ENCODE peak calls at places on chromosomes 6 and 20, in five cellular contexts. M is neural crest cell; E is HFFc6; C is psoas muscle; N is CD4-positive, alpha-beta T cell. A is an unnamed sample.

GRCh38 chr20:64146301-64146935 is 17.8 kb upstream of the MYT1 start:
- DNase-seq in M (no peak), E (no peak), C (no peak), N (no peak), A (no peak)

GRCh38 chr6:119174085-119174445 is 95.6 kb upstream of the FAM184A start:
- DNase-seq in M (no peak), E (no peak), C (no peak), N (no peak), A (no peak)

GRCh38 chr20:49754596-49754995 is 40.9 kb upstream of the B4GALT5 start:
- DNase-seq in M (no peak), E (no peak), C (no peak), N (no peak), A (no peak)

GRCh38 chr6:40302856-40303449 is 284.2 kb downstream of the LRFN2 start:
- DNase-seq in M (no peak), E (no peak), C (no peak), N (no peak), A (no peak)

GRCh38 chr20:44993343-44993742 is 27.0 kb downstream of the STK4 start:
- DNase-seq in M (no peak), E (no peak), C (no peak), N (no peak), A (peak)

GRCh38 chr20:14879020-14879697 is 541.7 kb upstream of the FLRT3 start:
- DNase-seq in M (no peak), E (no peak), C (no peak), N (no peak), A (peak)

GRCh38 chr6:28423546-28423945 is 19.7 kb downstream of the ZSCAN23 start:
- DNase-seq in M (no peak), E (no peak), C (no peak), N (no peak), A (no peak)

GRCh38 chr6:6734463-6735455 is 146.2 kb downstream of the LY86 start:
- DNase-seq in M (no peak), E (no peak), C (no peak), N (no peak), A (peak)

GRCh38 chr6:143806282-143807102 is 36.6 kb upstream of the LTV1 start:
- DNase-seq in M (no peak), E (peak), C (no peak), N (no peak), A (peak)

GRCh38 chr6:118896339-118897136 is 2.6 kb downstream of the ASF1A start:
- DNase-seq in M (no peak), E (peak), C (no peak), N (no peak), A (peak)

GRCh38 chr6:29961966-29962365 is 19.6 kb downstream of the HLA-A start:
- DNase-seq in M (no peak), E (no peak), C (peak), N (no peak), A (no peak)

GRCh38 chr6:11224252-11224965 is 8.1 kb downstream of the NEDD9 start:
- DNase-seq in M (no peak), E (peak), C (no peak), N (peak), A (peak)

GRCh38 chr20:1005452-1006027 is 3.4 kb upstream of the RSPO4 start:
- DNase-seq in M (no peak), E (peak), C (no peak), N (no peak), A (peak)

GRCh38 chr6:136438445-136438844 is 111.8 kb downstream of the MAP7 start:
- DNase-seq in M (no peak), E (no peak), C (no peak), N (no peak), A (no peak)

GRCh38 chr6:21752054-21752811 is 158.7 kb downstream of the SOX4 start:
- DNase-seq in M (no peak), E (peak), C (no peak), N (no peak), A (peak)

GRCh38 chr6:8743146-8743745 is 307.9 kb upstream of the SLC35B3 start:
- DNase-seq in M (no peak), E (no peak), C (no peak), N (no peak), A (no peak)

GRCh38 chr6:5094327-5094726 is 9.2 kb downstream of the PPP1R3G start:
- DNase-seq in M (no peak), E (peak), C (no peak), N (no peak), A (peak)

GRCh38 chr6:62612526-62612925 is 326.5 kb upstream of the KHDRBS2 start:
- DNase-seq in M (no peak), E (no peak), C (no peak), N (no peak), A (no peak)

GRCh38 chr20:57661201-57662027 is 41.2 kb upstream of the ZBP1 start:
- DNase-seq in M (no peak), E (no peak), C (peak), N (no peak), A (no peak)

GRCh38 chr6:71466362-71466761 is 177.8 kb downstream of the OGFRL1 start:
- DNase-seq in M (no peak), E (no peak), C (no peak), N (no peak), A (no peak)

GRCh38 chr20:1440024-1440423 is 26.6 kb downstream of the NSFL1C start:
- DNase-seq in M (no peak), E (peak), C (no peak), N (no peak), A (no peak)

GRCh38 chr6:35243386-35243958 is 16.1 kb upstream of the ZNF76 start:
- DNase-seq in M (no peak), E (no peak), C (no peak), N (no peak), A (no peak)

GRCh38 chr6:32117461-32117860 is 8.3 kb upstream of the TNXB start:
- DNase-seq in M (no peak), E (no peak), C (no peak), N (no peak), A (no peak)

GRCh38 chr6:29705389-29706231 is 17.6 kb upstream of the HLA-F start:
- DNase-seq in M (no peak), E (peak), C (no peak), N (no peak), A (peak)

DNA sequence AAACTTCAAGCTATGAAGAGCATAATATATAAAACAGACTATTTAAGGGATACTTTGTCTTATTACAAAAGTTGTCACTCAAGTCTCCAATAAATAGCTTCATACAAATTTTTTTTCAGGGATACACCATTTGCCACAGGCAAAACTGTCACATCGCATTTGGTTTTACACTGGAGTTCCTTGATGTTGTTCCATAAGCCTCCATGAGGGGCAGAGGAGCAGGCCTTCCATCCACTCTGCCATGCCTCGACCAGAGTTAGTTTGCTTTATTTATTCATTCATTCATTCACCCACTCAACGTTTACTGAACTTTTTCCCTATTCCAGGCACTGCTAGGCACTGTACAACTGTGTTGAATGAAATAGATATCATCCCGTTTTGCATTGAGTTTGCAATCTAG is 246.6 kb downstream of the PHF3 start:
- DNase-seq in M (no peak), E (no peak), C (no peak), N (no peak), A (no peak)
- TF ChIP-seq CTCF in M (peak), E (peak), C (peak), N (no peak), A (no peak)

GRCh38 chr6:111291334-111291705 is 191.7 kb downstream of the REV3L start:
- DNase-seq in M (no peak), E (no peak), C (no peak), N (no peak), A (no peak)

GRCh38 chr6:111291860-111292259 is 191.2 kb downstream of the REV3L start:
- DNase-seq in M (no peak), E (no peak), C (no peak), N (no peak), A (peak)

GRCh38 chr6:111297776-111298175 is 185.2 kb downstream of the REV3L start:
- DNase-seq in M (no peak), E (no peak), C (no peak), N (no peak), A (no peak)

GRCh38 chr6:111294374-111294967 is 188.5 kb downstream of the REV3L start:
- DNase-seq in M (no peak), E (no peak), C (no peak), N (no peak), A (no peak)
- TF ChIP-seq CTCF in M (no peak), E (no peak), C (no peak), N (no peak), A (no peak)

DNA sequence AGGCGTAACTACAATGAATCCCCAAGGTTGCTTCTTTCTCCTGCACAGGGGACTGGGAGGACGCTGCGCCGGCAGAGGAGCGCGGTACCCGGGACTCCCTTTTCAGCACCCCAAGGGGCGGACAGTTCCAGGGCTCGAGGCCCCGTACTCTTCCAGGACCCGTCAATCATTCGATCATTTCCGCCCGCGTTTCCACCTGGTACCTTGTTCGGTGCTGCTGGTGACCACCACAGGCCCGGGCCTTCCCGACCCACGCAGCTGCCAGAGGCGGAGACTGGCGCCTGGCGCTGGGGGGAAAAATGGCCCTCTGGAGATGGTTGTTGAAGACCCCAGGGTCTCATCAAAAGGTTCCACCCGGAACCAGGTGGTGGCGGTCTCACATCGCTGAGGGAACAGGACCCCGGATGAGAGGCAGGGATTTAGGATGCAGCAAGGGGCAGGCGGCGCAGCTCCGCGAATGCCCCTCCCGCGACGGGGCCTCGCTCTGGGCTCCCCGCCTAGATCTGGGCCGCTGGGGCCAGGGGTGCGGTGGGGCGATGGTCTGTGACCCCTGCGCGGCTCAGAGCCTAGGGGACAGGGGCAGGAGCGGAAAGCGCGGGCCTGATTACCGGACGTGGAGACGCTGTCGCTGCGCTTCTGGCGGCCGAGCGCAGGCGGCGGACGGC is 744 bp downstream of the VSX1 start:
- DNase-seq in M (peak), E (no peak), C (peak), N (peak), A (no peak)
- TF ChIP-seq CTCF in M (peak), E (no peak), C (no peak), N (no peak), A (no peak)

DNA sequence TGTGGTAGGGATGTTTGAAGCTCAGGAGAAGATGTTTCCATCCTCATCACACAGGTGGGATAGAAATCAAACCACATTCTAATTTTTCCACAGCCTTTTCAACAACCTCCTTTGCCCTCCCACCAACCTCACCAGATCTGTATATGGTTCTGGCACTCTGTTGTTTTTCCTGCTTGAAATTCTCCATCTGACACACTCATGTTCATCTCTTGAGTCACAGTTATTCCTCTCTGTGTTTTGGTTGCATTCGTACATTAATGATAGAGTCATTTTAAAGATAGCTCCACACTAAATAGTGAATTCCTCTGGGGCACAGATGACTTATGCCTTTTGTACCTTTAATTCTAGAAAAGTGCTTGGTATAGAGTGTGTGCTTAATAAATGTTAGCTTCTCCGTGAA is 1.4 kb upstream of the GCLC start:
- DNase-seq in M (no peak), E (peak), C (no peak), N (no peak), A (peak)
- TF ChIP-seq CTCF in M (no peak), E (no peak), C (no peak), N (no peak), A (no peak)

GRCh38 chr20:31862157-31862470 is 8.2 kb downstream of the DUSP15 start:
- DNase-seq in M (no peak), E (no peak), C (no peak), N (no peak), A (no peak)

GRCh38 chr20:31864521-31865400 is 5.6 kb downstream of the DUSP15 start:
- DNase-seq in M (no peak), E (no peak), C (no peak), N (no peak), A (no peak)

GRCh38 chr20:31861346-31862156 is 8.8 kb downstream of the DUSP15 start:
- DNase-seq in M (peak), E (no peak), C (peak), N (peak), A (no peak)

GRCh38 chr20:31862506-31862905 is 7.8 kb downstream of the DUSP15 start:
- DNase-seq in M (no peak), E (no peak), C (no peak), N (no peak), A (no peak)

GRCh38 chr20:31863296-31864085 is 6.8 kb downstream of the DUSP15 start:
- DNase-seq in M (no peak), E (no peak), C (no peak), N (no peak), A (no peak)
- TF ChIP-seq CTCF in M (no peak), E (no peak), C (no peak), N (no peak), A (no peak)

DNA sequence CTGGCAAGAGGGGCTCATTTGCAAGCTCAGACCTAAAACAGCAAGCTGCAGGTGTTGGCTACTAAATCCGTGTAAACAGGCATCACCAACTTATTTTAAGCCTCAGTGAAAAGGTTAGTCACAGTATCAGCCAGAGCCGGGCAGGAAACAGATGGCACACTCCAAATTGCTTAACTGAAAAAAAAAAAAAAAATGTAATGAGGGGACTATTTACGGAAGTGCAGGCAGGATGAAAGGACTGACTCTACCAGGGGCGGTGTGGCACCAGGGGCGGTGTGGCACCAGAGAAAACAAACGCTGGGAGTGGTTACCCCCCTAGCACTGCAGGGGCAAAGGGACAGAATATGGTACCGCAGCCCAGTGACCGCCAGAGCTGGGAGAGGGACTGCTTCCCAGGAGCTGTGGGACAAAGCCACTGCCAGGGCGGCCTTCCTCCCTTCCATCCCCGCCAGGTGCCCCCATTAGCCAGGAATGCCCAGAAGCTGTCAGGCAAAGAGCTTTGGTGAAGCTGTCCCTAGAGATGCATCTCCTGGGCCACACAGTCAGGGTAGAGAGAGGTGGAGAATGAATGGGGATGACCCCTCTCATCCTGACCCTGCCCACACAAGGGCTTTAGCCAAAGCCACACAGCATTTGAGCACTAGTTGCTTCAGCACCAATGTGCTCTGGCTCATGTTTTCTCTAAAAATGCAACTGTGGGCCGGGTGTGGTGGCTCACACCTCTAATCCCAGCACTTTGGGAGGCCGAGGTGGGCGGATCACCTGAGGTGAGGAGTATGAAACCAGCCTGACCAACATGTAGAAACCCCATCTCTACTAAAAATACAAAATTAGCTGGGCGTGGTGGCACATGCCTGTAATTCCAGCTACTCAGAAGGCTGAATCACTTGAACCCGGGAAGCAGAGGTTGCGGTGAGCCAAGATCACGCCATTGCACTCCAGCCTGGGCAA is 39.6 kb upstream of the GFOD1 start:
- DNase-seq in M (no peak), E (no peak), C (peak), N (no peak), A (peak)
- TF ChIP-seq CTCF in M (no peak), E (no peak), C (no peak), N (no peak), A (no peak)

GRCh38 chr20:61974357-61974665 is 91.4 kb downstream of the TAF4 start:
- DNase-seq in M (no peak), E (no peak), C (no peak), N (no peak), A (no peak)

GRCh38 chr20:61976275-61976649 is 89.4 kb downstream of the TAF4 start:
- DNase-seq in M (no peak), E (no peak), C (no peak), N (no peak), A (no peak)

GRCh38 chr20:61972910-61973508 is 92.7 kb downstream of the TAF4 start:
- DNase-seq in M (no peak), E (no peak), C (no peak), N (no peak), A (no peak)

GRCh38 chr20:61975411-61975810 is 90.3 kb downstream of the TAF4 start:
- DNase-seq in M (no peak), E (no peak), C (no peak), N (no peak), A (no peak)

GRCh38 chr20:61973515-61974356 is 91.9 kb downstream of the TAF4 start:
- DNase-seq in M (no peak), E (no peak), C (no peak), N (no peak), A (no peak)
- TF ChIP-seq CTCF in M (no peak), E (peak), C (no peak), N (no peak), A (no peak)

DNA sequence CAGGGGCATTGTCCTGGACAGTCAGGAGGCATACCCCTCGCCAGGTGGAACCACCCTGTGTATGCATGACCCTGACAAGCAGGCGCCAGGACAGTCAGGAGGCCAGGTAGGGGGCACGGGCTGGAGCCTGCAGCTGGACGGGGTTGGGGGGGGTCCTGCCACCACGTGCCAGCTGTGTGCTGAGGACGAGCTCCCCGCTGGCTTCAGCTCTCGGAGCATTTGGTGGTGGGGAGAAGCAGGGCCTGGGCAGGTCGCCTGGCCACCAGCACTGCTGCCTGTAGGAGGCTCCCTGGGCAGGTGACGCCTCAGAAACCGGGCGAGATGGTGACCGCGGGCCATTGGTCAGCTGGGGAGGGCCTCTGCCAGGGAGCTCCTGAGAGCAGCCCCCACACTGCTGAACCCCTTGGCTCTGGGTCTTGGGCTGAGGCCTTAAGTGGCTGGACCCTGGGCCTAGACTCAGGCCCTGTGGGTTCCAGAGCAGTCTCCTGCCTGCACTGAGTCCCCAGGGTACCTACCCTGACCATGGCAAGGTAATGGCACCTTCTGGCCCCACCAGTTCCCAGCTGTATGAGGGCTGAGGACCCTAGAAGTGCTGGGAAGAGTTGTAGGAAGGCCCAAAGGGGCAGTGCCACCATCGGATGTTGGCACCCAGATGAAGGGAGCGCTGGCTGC is 794 bp downstream of the SLC17A9 start:
- DNase-seq in M (no peak), E (no peak), C (peak), N (no peak), A (no peak)
- TF ChIP-seq CTCF in M (no peak), E (no peak), C (no peak), N (no peak), A (no peak)

DNA sequence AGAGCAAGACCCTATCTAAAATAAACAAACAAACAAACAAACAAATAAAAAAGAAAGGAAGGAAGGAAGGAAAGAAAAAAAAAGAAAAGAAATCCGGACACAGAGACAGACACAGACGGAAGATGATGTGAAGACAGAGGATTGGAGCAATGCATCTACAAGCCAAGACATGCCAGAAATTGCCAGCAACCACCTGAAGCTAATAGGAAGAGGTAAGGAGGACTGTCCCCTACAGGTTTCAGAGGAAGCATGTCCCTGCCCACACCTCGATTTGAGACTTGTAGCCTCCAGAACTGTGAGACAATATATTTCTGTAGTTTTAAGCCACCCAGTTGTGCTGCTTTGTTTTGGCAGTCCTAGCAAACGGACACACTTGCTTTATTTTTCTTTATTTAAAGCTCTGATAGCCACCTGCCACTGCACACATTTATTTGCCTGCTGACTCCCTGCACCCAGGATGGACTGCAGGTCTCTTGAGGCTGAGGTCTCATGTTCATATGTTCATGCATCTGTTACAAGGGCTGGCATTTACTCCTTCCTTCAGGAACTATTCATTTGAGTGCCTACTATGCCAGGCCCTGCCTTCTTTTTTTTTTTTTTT is 20.7 kb upstream of the ZMYND8 start:
- DNase-seq in M (no peak), E (no peak), C (no peak), N (no peak), A (no peak)
- TF ChIP-seq CTCF in M (no peak), E (no peak), C (no peak), N (no peak), A (no peak)